ENCODE peak calls at places on chromosome X, in five cellular contexts. U is body of pancreas, E is A549, Y is GM12892, P is thyroid gland. H is an unnamed sample.

GRCh38 chrX:123087326-123087725 is 96.8 kb upstream of the GRIA3 start:
- DNase-seq in P (no peak), U (no peak), Y (no peak), E (no peak), H (no peak)

GRCh38 chrX:132741706-132742105 is 216.7 kb downstream of the HS6ST2 start:
- DNase-seq in Y (no peak), P (no peak), E (no peak), U (no peak), H (no peak)

GRCh38 chrX:150575415-150575814 is 7.0 kb downstream of the MTM1 start:
- DNase-seq in E (no peak), P (peak; percentile 66), Y (no peak), U (no peak), H (no peak)

GRCh38 chrX:87517571-87518141 is at the start of gene KLHL4:
- DNase-seq in U (no peak), E (no peak), P (peak; percentile 3), Y (no peak), H (no peak)

GRCh38 chrX:103742339-103742738 is 31.6 kb downstream of the TMEM31 start:
- DNase-seq in E (no peak), Y (no peak), P (no peak), U (no peak), H (no peak)

GRCh38 chrX:85359051-85359450 is 20.4 kb downstream of the POF1B start:
- DNase-seq in U (no peak), E (no peak), P (no peak), Y (no peak), H (no peak)

GRCh38 chrX:11558972-11559371 is 106.7 kb downstream of the ARHGAP6 start:
- DNase-seq in E (peak; percentile 8), Y (no peak), P (peak; percentile 1), U (no peak), H (no peak)

GRCh38 chrX:1336331-1337143 is at the start of gene IL3RA:
- DNase-seq in Y (no peak), U (no peak), E (no peak), P (no peak), H (no peak)

GRCh38 chrX:46326161-46326560 is 219.1 kb downstream of the ZNF674 start:
- DNase-seq in Y (no peak), U (no peak), P (no peak), E (no peak), H (no peak)

DNA sequence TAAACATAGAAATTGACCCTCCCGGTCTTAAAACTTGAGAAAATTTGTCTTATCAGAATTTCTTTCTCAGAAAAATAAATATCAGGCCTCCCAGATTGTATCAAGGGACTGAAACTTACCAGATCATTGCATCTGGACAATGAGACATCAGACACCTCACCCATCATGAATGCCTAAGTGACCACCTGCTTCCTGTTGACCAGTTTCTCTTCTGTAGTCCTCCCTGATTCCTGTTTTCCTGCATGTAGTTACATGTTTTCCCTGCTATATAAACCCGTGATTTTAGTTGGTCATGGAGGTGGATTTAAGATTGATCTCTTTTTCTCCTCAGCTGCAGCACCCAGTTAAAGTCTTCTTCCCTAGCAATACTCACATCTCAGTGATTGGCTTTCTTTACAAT is 548.1 kb downstream of the PPP4R3C start:
- DNase-seq in U (no peak), Y (no peak), P (no peak), E (no peak), H (no peak)
- TF ChIP-seq POLR2A in U (no peak), Y (no peak), P (no peak), E (no peak), H (no peak)

GRCh38 chrX:72270316-72270866 is 6.7 kb downstream of the RPS4X start:
- DNase-seq in U (no peak), E (no peak), P (no peak), Y (no peak), H (no peak)
- TF ChIP-seq POLR2A in U (no peak), E (no peak), P (no peak), Y (no peak), H (no peak)

DNA sequence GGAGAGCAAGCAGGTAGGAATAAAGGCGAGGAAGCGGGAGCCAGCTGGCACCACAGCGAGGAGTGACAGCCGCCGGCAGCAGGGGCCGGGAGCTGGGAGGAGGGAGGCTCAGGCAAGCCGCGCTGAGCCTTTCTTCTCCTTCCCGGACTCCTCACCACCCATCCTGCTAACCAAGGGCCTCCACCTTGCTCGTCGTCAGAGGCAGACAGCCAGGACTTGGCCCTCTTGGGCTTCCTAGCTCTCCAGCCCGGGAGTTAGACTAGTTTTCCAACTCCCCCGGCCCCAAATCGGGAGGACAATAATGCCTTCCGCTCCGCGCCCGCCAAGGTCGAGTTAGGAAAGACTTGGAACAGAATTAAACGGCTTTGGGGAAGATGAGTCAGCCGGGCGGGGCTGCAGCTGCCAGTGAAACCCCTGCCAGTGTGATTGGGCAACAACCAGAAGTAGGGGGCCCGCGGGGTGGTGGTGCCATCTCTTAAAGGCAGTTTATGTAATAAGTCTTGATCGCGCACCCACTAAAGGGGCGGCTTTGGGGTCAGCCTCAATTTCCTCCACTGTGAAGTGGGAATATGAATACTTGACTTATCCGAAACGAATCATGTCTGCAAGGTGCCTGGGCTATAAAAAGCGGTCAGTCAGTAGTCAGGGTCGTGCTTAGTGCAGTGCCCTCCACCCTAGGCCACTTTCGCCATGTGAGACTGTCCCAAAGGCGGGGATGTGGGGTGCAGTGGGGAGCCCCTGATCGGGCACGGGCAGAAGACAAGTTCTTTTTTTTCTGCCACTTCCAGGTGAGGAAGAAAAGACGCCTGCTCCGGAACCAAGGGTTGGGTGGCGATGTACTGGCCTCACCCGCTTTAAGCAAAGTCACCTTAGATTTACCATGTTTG is 6.7 kb upstream of the HSD17B10 start:
- DNase-seq in Y (no peak), U (peak; percentile 44), E (peak; percentile 37), P (peak; percentile 24), H (peak; percentile 7)
- TF ChIP-seq POLR2A in Y (no peak), U (no peak), E (no peak), P (no peak), H (no peak)

DNA sequence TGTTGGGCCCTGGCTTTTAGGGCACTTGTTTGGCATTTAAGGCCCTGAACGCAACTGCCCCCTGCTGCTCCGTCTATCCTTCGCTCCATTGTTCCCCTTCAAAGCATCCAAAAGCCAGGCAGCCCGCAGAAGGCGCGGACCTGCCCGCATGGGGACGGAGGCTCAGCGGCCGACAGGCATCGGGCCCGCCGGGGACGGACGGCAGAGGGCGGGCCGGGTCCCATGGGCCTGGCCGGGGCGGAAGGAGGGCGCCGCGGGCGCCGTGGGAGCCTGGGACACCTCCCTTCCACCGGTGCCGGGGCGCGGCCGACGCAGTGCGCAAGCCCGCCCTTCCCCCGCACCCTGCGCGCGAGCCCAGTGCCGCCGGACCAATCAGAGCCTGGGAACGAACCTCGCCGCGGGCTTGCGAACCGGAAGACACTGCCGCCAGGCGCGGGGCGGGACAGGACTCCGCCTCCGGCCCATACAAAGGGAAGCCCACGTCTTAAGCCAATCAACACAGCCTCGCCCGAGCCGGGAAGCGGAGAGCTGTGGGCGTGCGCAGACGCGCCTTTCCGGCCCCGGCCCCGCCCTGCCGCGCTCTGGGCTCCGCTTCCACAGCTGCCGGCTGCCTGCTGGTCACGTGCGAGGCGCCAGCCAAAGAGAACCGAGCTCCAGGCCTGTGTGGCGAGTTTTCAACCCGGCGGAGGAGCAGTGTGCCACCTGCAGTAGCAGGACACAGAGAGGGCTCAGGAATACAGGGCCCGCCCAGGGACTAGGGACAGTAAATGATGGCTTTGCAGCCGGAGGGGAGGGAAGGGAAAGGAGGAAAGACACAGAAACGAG is 2.1 kb upstream of the ARHGAP4 start:
- DNase-seq in U (peak; percentile 94), E (peak; percentile 98), P (peak; percentile 94), Y (peak; percentile 99), H (peak; percentile 99)
- TF ChIP-seq POLR2A in U (peak; percentile 80), E (peak; percentile 50), P (peak; percentile 33), Y (peak; percentile 70), H (peak; percentile 55)